ENCODE peak calls at places on chromosomes 13 and 19, in ten cellular contexts. U is progenitor cell of endocrine pancreas, D is transverse colon, K is colonic mucosa, C is AG09309, J is foreskin fibroblast, Q is thoracic aorta, A is psoas muscle, V is fibroblast of pulmonary artery, S is adrenal gland. M is an unnamed sample.

GRCh38 chr19:49930483-49931011 is 1.2 kb upstream of the NUP62 start:
- DNase-seq in U (no peak), D (peak), K (peak), C (no peak), J (peak), Q (no peak), A (peak), V (peak), S (peak), M (peak)

GRCh38 chr19:32224371-32225244 is 120.8 kb upstream of the ZNF507 start:
- DNase-seq in U (peak), D (peak), K (peak), C (no peak), J (peak), Q (no peak), A (peak), V (peak), S (peak), M (peak)

GRCh38 chr19:482186-483041 is 13.9 kb upstream of the MADCAM1 start:
- DNase-seq in U (no peak), D (no peak), K (no peak), C (no peak), J (no peak), Q (no peak), A (no peak), V (no peak), S (no peak), M (no peak)

GRCh38 chr19:31436121-31436776 is 87.0 kb upstream of the TSHZ3 start:
- DNase-seq in U (no peak), D (no peak), K (no peak), C (no peak), J (peak), Q (no peak), A (no peak), V (no peak), S (no peak), M (no peak)

GRCh38 chr19:53849237-53849676 is 18.4 kb upstream of the MYADM start:
- DNase-seq in U (no peak), D (no peak), K (no peak), C (peak), J (peak), Q (no peak), A (no peak), V (peak), S (no peak), M (no peak)

GRCh38 chr13:35530147-35530546 is 53.7 kb upstream of the MAB21L1 start:
- DNase-seq in U (no peak), D (no peak), K (no peak), C (no peak), J (no peak), Q (no peak), A (no peak), V (no peak), S (no peak), M (no peak)

GRCh38 chr19:16661480-16662034 is 618 bp downstream of the TMEM38A start:
- DNase-seq in U (peak), D (peak), K (peak), C (no peak), J (peak), Q (peak), A (peak), V (no peak), S (peak), M (peak)

GRCh38 chr19:10214784-10215183 is 16.3 kb downstream of the S1PR2 start:
- DNase-seq in U (no peak), D (no peak), K (no peak), C (no peak), J (peak), Q (no peak), A (no peak), V (peak), S (no peak), M (no peak)

GRCh38 chr13:107025991-107026390 is 458.1 kb upstream of the ARGLU1 start:
- DNase-seq in U (no peak), D (no peak), K (no peak), C (no peak), J (peak), Q (peak), A (peak), V (peak), S (no peak), M (no peak)

GRCh38 chr19:48569814-48570213 is 17.8 kb downstream of the SULT2B1 start:
- DNase-seq in U (no peak), D (no peak), K (no peak), C (no peak), J (peak), Q (no peak), A (no peak), V (no peak), S (no peak), M (no peak)

GRCh38 chr13:36966404-36966803 is 32.7 kb downstream of the ALG5 start:
- DNase-seq in U (no peak), D (no peak), K (no peak), C (no peak), J (no peak), Q (no peak), A (no peak), V (no peak), S (no peak), M (no peak)

DNA sequence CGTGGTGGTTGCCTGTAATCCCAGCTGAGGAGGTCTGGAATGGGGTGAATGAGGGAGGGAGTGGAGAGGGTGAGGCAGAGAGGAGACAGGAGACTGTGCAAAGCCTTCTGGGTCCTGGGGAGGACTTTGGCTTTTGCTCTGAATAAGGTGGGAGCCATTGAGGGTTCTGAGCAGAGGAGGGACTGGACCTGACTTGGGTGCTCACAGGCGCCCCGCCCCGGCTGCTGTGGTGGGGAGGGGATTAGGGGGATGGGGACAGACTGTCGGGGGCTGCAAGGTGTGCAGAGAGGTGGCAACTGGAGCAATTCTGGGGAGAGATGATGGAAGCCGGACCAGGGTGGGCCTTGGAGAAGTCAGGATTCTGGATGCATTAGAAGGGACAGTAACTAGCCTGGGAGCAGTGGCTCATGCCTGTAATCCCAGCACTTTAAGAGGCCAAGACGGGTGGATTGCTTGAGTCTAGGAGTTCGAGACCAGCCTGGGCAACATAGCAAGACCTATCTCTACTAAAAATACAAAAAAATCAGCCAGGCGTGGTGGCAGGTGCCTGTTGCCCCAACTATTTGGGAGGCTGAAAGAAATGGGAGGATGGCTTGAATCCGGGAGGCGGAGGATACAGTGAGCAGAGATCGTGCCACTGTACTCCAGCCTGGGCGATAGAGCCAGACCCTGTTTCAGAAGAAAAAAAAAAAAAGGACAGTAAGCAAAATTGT is 16.1 kb upstream of the NANOS3 start:
- DNase-seq in U (no peak), D (no peak), K (no peak), C (no peak), J (no peak), Q (no peak), A (no peak), V (no peak), S (no peak), M (no peak)
- TF ChIP-seq CTCF in U (no peak), D (no peak), K (no peak), C (no peak), J (no peak), Q (no peak), A (no peak), V (no peak), S (no peak), M (no peak)

GRCh38 chr19:17753976-17754375 is 2.7 kb downstream of the FCHO1 start:
- DNase-seq in U (no peak), D (no peak), K (no peak), C (no peak), J (no peak), Q (no peak), A (no peak), V (no peak), S (no peak), M (no peak)

GRCh38 chr19:17752865-17753639 is 1.8 kb downstream of the FCHO1 start:
- DNase-seq in U (no peak), D (no peak), K (no peak), C (no peak), J (no peak), Q (no peak), A (no peak), V (no peak), S (no peak), M (no peak)

GRCh38 chr19:17755533-17755885 is 4.2 kb downstream of the FCHO1 start:
- DNase-seq in U (no peak), D (no peak), K (no peak), C (no peak), J (no peak), Q (no peak), A (no peak), V (no peak), S (no peak), M (no peak)

GRCh38 chr19:17755977-17756670 is 4.8 kb downstream of the FCHO1 start:
- DNase-seq in U (peak), D (peak), K (peak), C (no peak), J (peak), Q (no peak), A (no peak), V (peak), S (peak), M (peak)

DNA sequence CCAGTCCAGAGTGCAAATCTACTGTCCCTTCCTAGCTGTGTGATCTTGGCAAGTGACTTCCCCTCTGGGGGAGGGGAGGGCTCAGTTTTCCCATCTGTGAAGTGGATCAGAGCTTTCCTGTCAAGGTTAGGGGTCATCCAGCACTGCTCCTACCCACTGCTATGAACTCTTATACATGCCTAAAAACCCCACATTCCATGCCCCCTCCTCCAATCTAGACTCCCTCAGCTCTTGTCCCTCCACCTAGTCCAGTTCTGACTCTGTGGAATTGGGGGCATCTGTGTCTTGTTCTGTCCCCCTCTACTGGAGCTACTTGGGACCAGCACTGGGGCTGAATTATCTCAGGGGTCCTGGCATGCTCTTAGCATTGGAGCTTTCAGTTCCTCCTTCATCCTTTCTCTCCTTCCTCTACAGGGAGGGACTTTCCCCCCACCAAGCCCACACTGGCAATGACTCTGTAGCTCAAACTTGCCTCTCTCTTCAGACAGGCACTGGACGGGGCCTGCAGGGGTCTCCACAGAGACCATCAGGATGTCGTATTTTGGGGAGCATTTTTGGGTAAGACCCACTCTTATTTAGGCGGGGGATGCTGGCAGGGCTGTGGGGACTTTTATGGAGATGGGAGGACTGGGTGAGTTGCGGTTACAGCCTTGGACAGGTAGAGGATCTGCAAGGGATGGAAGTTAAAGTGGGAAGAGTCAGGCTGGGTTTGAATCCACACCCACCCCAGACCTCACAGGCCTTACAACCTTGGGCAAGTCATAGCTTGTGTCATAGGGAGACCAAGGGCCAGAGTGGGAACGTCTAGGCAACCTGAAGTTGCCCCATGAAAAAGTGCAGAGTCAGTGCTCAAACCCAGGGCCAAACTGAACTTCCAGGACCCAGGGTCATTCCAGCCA is 3.6 kb downstream of the FCHO1 start:
- DNase-seq in U (no peak), D (no peak), K (no peak), C (no peak), J (no peak), Q (no peak), A (no peak), V (no peak), S (no peak), M (peak)
- TF ChIP-seq CTCF in U (no peak), D (no peak), K (no peak), C (no peak), J (no peak), Q (no peak), A (no peak), V (no peak), S (no peak), M (no peak)

DNA sequence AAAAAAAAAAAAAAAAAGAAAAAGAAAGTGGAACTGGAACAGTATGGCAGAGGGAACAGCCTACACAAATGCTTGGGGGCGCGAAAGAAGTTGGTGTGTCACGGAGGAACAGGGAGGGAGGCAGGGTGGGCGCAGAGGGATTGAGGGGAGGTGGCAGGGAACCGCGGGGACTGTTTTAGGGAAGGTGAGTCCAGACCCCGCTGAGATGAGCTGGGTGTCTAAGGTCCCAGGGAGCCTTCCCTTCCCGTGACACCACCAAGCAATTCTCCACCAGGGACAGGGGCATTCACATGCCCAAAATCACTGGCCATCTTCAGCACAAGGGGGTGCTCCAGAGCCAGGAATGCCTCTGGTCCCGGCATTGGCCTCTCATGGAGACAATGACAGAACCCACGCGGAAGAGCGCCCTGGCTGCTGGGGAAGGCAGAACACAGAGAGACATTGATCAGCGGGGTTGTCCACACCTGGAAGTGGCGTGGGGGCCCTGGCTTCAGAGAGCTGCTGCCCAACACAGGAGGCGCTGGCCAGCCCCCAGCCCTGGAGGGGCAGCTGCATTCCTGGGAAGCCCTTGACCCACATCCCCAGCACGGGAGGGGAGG is 6.9 kb downstream of the PEAK3 start:
- DNase-seq in U (no peak), D (peak), K (peak), C (no peak), J (peak), Q (no peak), A (peak), V (peak), S (peak), M (peak)
- TF ChIP-seq CTCF in U (peak), D (peak), K (peak), C (peak), J (peak), Q (peak), A (peak), V (peak), S (peak), M (no peak)

GRCh38 chr13:40599722-40600121 is 66.7 kb downstream of the FOXO1 start:
- DNase-seq in U (no peak), D (no peak), K (no peak), C (no peak), J (no peak), Q (no peak), A (no peak), V (no peak), S (no peak), M (peak)
- TF ChIP-seq CTCF in U (no peak), D (no peak), K (no peak), C (no peak), J (no peak), Q (no peak), A (no peak), V (no peak), S (no peak), M (no peak)

GRCh38 chr13:67168384-67168783 is 61.8 kb downstream of the PCDH9 start:
- DNase-seq in U (no peak), D (no peak), K (no peak), C (no peak), J (no peak), Q (no peak), A (no peak), V (no peak), S (no peak), M (no peak)
- TF ChIP-seq CTCF in U (no peak), D (no peak), K (no peak), C (no peak), J (no peak), Q (no peak), A (no peak), V (no peak), S (no peak), M (no peak)

GRCh38 chr19:8337728-8338127 is 5.3 kb downstream of the KANK3 start:
- DNase-seq in U (no peak), D (peak), K (no peak), C (no peak), J (no peak), Q (no peak), A (no peak), V (no peak), S (no peak), M (no peak)

GRCh38 chr19:8342316-8342683 is 762 bp downstream of the KANK3 start:
- DNase-seq in U (no peak), D (no peak), K (no peak), C (no peak), J (no peak), Q (no peak), A (no peak), V (no peak), S (no peak), M (no peak)

GRCh38 chr19:8342684-8343482 is at the start of gene KANK3:
- DNase-seq in U (peak), D (peak), K (peak), C (peak), J (peak), Q (peak), A (peak), V (peak), S (peak), M (peak)

GRCh38 chr19:8338835-8339234 is 4.2 kb downstream of the KANK3 start:
- DNase-seq in U (no peak), D (no peak), K (no peak), C (no peak), J (no peak), Q (no peak), A (no peak), V (no peak), S (no peak), M (no peak)

GRCh38 chr19:8340341-8341096 is 2.5 kb downstream of the KANK3 start:
- DNase-seq in U (no peak), D (peak), K (no peak), C (no peak), J (no peak), Q (no peak), A (peak), V (peak), S (peak), M (no peak)
- TF ChIP-seq CTCF in U (peak), D (no peak), K (no peak), C (no peak), J (no peak), Q (peak), A (no peak), V (peak), S (peak), M (peak)

GRCh38 chr19:41930926-41931592 is 2.8 kb upstream of the ERFL start:
- DNase-seq in U (no peak), D (no peak), K (no peak), C (no peak), J (no peak), Q (no peak), A (no peak), V (no peak), S (no peak), M (no peak)

GRCh38 chr19:41928221-41928683 is at the start of gene ERFL:
- DNase-seq in U (no peak), D (no peak), K (peak), C (no peak), J (no peak), Q (no peak), A (no peak), V (no peak), S (no peak), M (peak)

GRCh38 chr19:41930322-41930722 is 2.1 kb upstream of the ERFL start:
- DNase-seq in U (no peak), D (no peak), K (no peak), C (no peak), J (no peak), Q (no peak), A (no peak), V (no peak), S (no peak), M (no peak)

GRCh38 chr19:41928754-41929535 is 696 bp upstream of the ERFL start:
- DNase-seq in U (no peak), D (peak), K (peak), C (no peak), J (no peak), Q (no peak), A (no peak), V (no peak), S (no peak), M (peak)

GRCh38 chr19:41929536-41930071 is 1.4 kb upstream of the ERFL start:
- DNase-seq in U (no peak), D (no peak), K (no peak), C (no peak), J (no peak), Q (no peak), A (no peak), V (no peak), S (no peak), M (no peak)
- TF ChIP-seq CTCF in U (peak), D (no peak), K (no peak), C (no peak), J (no peak), Q (no peak), A (no peak), V (no peak), S (no peak), M (no peak)

DNA sequence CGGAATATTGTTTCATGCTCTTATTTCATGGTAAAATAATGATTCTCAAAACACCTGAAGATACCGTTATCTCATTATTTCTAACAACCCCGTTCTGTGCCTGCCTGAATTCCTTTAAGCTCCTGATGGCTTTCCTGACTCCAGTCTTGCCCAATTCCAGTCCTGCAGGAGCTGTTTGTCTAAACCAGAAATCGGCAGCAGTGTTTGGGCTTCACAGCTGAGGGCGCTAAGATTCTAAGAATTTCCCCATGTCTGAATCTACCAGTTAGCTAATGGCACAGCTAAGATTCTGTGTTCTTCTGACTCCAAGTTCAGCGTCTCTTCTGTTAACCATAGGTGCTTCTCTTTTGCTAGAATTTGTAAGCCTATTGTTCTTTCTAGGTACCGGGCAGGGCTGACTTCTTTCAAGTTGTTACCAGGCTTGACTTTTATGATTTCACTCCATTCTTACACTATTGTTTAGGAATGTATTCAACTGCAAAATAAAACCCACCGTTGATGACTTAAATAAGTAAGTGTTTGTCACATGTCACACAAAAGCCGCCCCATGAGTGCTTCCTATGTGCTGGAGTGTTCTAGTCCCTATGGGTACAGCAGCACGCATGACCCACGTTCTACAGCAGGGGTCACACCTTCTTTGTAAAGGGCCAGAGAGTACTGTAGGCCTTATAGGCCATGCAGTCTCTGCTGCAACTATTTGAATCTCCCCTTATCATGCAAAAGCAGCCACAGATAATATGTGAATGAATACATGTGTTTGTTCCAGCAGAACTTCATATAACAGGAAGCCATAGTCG is 168.2 kb upstream of the RNF113B start:
- DNase-seq in U (no peak), D (no peak), K (no peak), C (no peak), J (no peak), Q (no peak), A (no peak), V (no peak), S (no peak), M (no peak)
- TF ChIP-seq CTCF in U (peak), D (no peak), K (no peak), C (no peak), J (no peak), Q (no peak), A (no peak), V (peak), S (no peak), M (no peak)

DNA sequence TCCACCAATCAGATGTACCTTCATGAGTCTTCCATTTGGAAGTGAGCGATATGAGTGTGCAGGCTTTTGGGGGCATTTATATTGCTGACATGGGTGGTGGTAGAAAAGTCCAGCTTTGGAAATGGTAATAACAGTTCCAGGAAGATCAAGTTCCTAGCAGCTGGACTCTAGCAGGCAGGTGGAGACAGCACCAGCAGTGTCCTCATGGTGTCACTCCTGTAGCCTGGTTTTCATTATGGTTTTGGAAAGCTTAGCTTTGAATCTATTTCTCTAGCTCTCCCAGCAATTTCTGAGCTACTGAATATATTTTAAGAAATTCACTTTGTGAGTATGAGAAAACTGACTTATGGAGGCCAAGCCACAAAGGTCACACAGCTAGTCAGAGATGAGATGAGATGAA is 523.2 kb upstream of the HTR2A start:
- DNase-seq in U (no peak), D (no peak), K (no peak), C (no peak), J (peak), Q (no peak), A (no peak), V (no peak), S (no peak), M (no peak)
- TF ChIP-seq CTCF in U (no peak), D (no peak), K (no peak), C (peak), J (peak), Q (no peak), A (peak), V (no peak), S (no peak), M (no peak)